ENCODE peak calls at places on chromosomes 12 and 14, in four cellular contexts. One of them, this sample, is unnamed.

GRCh38 chr12:124422142-124422569 is 127.3 kb downstream of the RFLNA start:
- DNase-seq in MCF 10A: peak
- DNase-seq in stromal cell of bone marrow: no peak
- DNase-seq in mucosa of descending colon: peak
- DNase-seq in this sample: peak

GRCh38 chr12:94735985-94736384 is 85.6 kb upstream of the TMCC3 start:
- DNase-seq in MCF 10A: no peak
- DNase-seq in stromal cell of bone marrow: no peak
- DNase-seq in mucosa of descending colon: no peak
- DNase-seq in this sample: no peak

GRCh38 chr12:67531519-67531918 is 117.0 kb upstream of the DYRK2 start:
- DNase-seq in MCF 10A: no peak
- DNase-seq in stromal cell of bone marrow: no peak
- DNase-seq in mucosa of descending colon: no peak
- DNase-seq in this sample: no peak

GRCh38 chr14:28773176-28773575 is 6.6 kb downstream of the FOXG1 start:
- DNase-seq in MCF 10A: no peak
- DNase-seq in stromal cell of bone marrow: no peak
- DNase-seq in mucosa of descending colon: no peak
- DNase-seq in this sample: no peak

GRCh38 chr14:77582511-77582910 is 33.9 kb downstream of the SPTLC2 start:
- DNase-seq in MCF 10A: no peak
- DNase-seq in stromal cell of bone marrow: no peak
- DNase-seq in mucosa of descending colon: no peak
- DNase-seq in this sample: no peak

GRCh38 chr12:121038861-121039654 is at the start of gene OASL:
- DNase-seq in MCF 10A: peak
- DNase-seq in stromal cell of bone marrow: peak
- DNase-seq in mucosa of descending colon: peak
- DNase-seq in this sample: peak

GRCh38 chr12:120117961-120118709 is 1.6 kb upstream of the RAB35 start:
- DNase-seq in MCF 10A: peak
- DNase-seq in stromal cell of bone marrow: no peak
- DNase-seq in mucosa of descending colon: no peak
- DNase-seq in this sample: peak

GRCh38 chr12:131108171-131108955 is 154.7 kb downstream of the ADGRD1 start:
- DNase-seq in MCF 10A: no peak
- DNase-seq in stromal cell of bone marrow: no peak
- DNase-seq in mucosa of descending colon: no peak
- DNase-seq in this sample: no peak

GRCh38 chr12:94263011-94263786 is 114.8 kb downstream of the PLXNC1 start:
- DNase-seq in MCF 10A: no peak
- DNase-seq in stromal cell of bone marrow: no peak
- DNase-seq in mucosa of descending colon: peak
- DNase-seq in this sample: no peak

GRCh38 chr12:19945559-19946485 is 422.5 kb upstream of the PDE3A start:
- DNase-seq in MCF 10A: no peak
- DNase-seq in stromal cell of bone marrow: peak
- DNase-seq in mucosa of descending colon: no peak
- DNase-seq in this sample: peak

GRCh38 chr14:33692762-33693161 is 258.1 kb downstream of the EGLN3 start:
- DNase-seq in MCF 10A: peak
- DNase-seq in stromal cell of bone marrow: peak
- DNase-seq in mucosa of descending colon: no peak
- DNase-seq in this sample: peak

GRCh38 chr14:98177551-98177950 is 1094.4 kb downstream of the BCL11B start:
- DNase-seq in MCF 10A: no peak
- DNase-seq in stromal cell of bone marrow: no peak
- DNase-seq in mucosa of descending colon: no peak
- DNase-seq in this sample: no peak

GRCh38 chr12:118714051-118714460 is 267.3 kb upstream of the SRRM4 start:
- DNase-seq in MCF 10A: peak
- DNase-seq in stromal cell of bone marrow: no peak
- DNase-seq in mucosa of descending colon: no peak
- DNase-seq in this sample: no peak

GRCh38 chr14:86346818-86347384 is 817.0 kb downstream of the FLRT2 start:
- DNase-seq in MCF 10A: no peak
- DNase-seq in stromal cell of bone marrow: no peak
- DNase-seq in mucosa of descending colon: no peak
- DNase-seq in this sample: no peak

GRCh38 chr12:118302053-118302452 is 70.7 kb downstream of the TAOK3 start:
- DNase-seq in MCF 10A: peak
- DNase-seq in stromal cell of bone marrow: no peak
- DNase-seq in mucosa of descending colon: no peak
- DNase-seq in this sample: peak

GRCh38 chr14:96069421-96069820 is 30.3 kb downstream of the C14orf132 start:
- DNase-seq in MCF 10A: no peak
- DNase-seq in stromal cell of bone marrow: no peak
- DNase-seq in mucosa of descending colon: no peak
- DNase-seq in this sample: no peak

GRCh38 chr12:100481021-100481420 is 7.4 kb downstream of the NR1H4 start:
- DNase-seq in MCF 10A: no peak
- DNase-seq in stromal cell of bone marrow: no peak
- DNase-seq in mucosa of descending colon: no peak
- DNase-seq in this sample: no peak

GRCh38 chr14:44657688-44658388 is 150.8 kb upstream of the FSCB start:
- DNase-seq in MCF 10A: peak
- DNase-seq in stromal cell of bone marrow: peak
- DNase-seq in mucosa of descending colon: no peak
- DNase-seq in this sample: no peak

GRCh38 chr12:49043856-49044258 is 16.7 kb downstream of the KMT2D start:
- DNase-seq in MCF 10A: peak
- DNase-seq in stromal cell of bone marrow: no peak
- DNase-seq in mucosa of descending colon: peak
- DNase-seq in this sample: peak

This sample was measured in renal cortical epithelial cell.